ENCODE peak calls at places on chromosomes 1 and 21, in four cellular contexts. One of them, this sample, is unnamed.

GRCh38 chr1:25795227-25795626 is 4.8 kb upstream of the SELENON start:
- DNase-seq in AG10803: no peak
- DNase-seq in lower leg skin: no peak
- DNase-seq in CD4-positive, alpha-beta T cell: no peak
- DNase-seq in this sample: no peak

GRCh38 chr1:185821612-185822385 is 87.6 kb downstream of the HMCN1 start:
- DNase-seq in AG10803: no peak
- DNase-seq in lower leg skin: no peak
- DNase-seq in CD4-positive, alpha-beta T cell: no peak
- DNase-seq in this sample: no peak

GRCh38 chr1:162070825-162071224 is 1.3 kb downstream of the NOS1AP start:
- DNase-seq in AG10803: no peak
- DNase-seq in lower leg skin: no peak
- DNase-seq in CD4-positive, alpha-beta T cell: no peak
- DNase-seq in this sample: no peak

GRCh38 chr1:154849645-154850131 is 20.4 kb downstream of the KCNN3 start:
- DNase-seq in AG10803: no peak
- DNase-seq in lower leg skin: no peak
- DNase-seq in CD4-positive, alpha-beta T cell: no peak
- DNase-seq in this sample: no peak

GRCh38 chr1:118160825-118161224 is 24.2 kb downstream of the SPAG17 start:
- DNase-seq in AG10803: peak; percentile 28
- DNase-seq in lower leg skin: no peak
- DNase-seq in CD4-positive, alpha-beta T cell: no peak
- DNase-seq in this sample: no peak

GRCh38 chr1:39671433-39671792 is 494 bp downstream of the NT5C1A start:
- DNase-seq in AG10803: no peak
- DNase-seq in lower leg skin: no peak
- DNase-seq in CD4-positive, alpha-beta T cell: no peak
- DNase-seq in this sample: no peak

GRCh38 chr21:26572668-26573381 is at the start of gene CYYR1:
- DNase-seq in AG10803: peak; percentile 5
- DNase-seq in lower leg skin: peak; percentile 86
- DNase-seq in CD4-positive, alpha-beta T cell: no peak
- DNase-seq in this sample: no peak

GRCh38 chr1:235011064-235011598 is 117.5 kb downstream of the TOMM20 start:
- DNase-seq in AG10803: no peak
- DNase-seq in lower leg skin: peak; percentile 79
- DNase-seq in CD4-positive, alpha-beta T cell: peak; percentile 19
- DNase-seq in this sample: no peak

GRCh38 chr1:202126426-202126825 is 3.7 kb downstream of the GPR37L1 start:
- DNase-seq in AG10803: no peak
- DNase-seq in lower leg skin: no peak
- DNase-seq in CD4-positive, alpha-beta T cell: no peak
- DNase-seq in this sample: no peak

GRCh38 chr1:32748348-32748747 is 45.8 kb upstream of the SYNC start:
- DNase-seq in AG10803: no peak
- DNase-seq in lower leg skin: no peak
- DNase-seq in CD4-positive, alpha-beta T cell: no peak
- DNase-seq in this sample: no peak

GRCh38 chr1:101079341-101079740 is 53.8 kb upstream of the DPH5 start:
- DNase-seq in AG10803: no peak
- DNase-seq in lower leg skin: no peak
- DNase-seq in CD4-positive, alpha-beta T cell: no peak
- DNase-seq in this sample: no peak

GRCh38 chr1:196144588-196144987 is 463.7 kb downstream of the KCNT2 start:
- DNase-seq in AG10803: no peak
- DNase-seq in lower leg skin: no peak
- DNase-seq in CD4-positive, alpha-beta T cell: no peak
- DNase-seq in this sample: no peak

GRCh38 chr1:38238294-38238693 is 191.7 kb upstream of the POU3F1 start:
- DNase-seq in AG10803: no peak
- DNase-seq in lower leg skin: no peak
- DNase-seq in CD4-positive, alpha-beta T cell: no peak
- DNase-seq in this sample: no peak

GRCh38 chr21:45747802-45748445 is 104.4 kb downstream of the PCBP3 start:
- DNase-seq in AG10803: peak; percentile 55
- DNase-seq in lower leg skin: peak; percentile 80
- DNase-seq in CD4-positive, alpha-beta T cell: no peak
- DNase-seq in this sample: no peak

GRCh38 chr1:36091698-36092097 is 3.0 kb downstream of the ADPRS start:
- DNase-seq in AG10803: no peak
- DNase-seq in lower leg skin: peak; percentile 79
- DNase-seq in CD4-positive, alpha-beta T cell: no peak
- DNase-seq in this sample: no peak

GRCh38 chr1:75615664-75616435 is 4.9 kb upstream of the SLC44A5 start:
- DNase-seq in AG10803: peak; percentile 34
- DNase-seq in lower leg skin: peak; percentile 80
- DNase-seq in CD4-positive, alpha-beta T cell: no peak
- DNase-seq in this sample: no peak

GRCh38 chr1:156090822-156091188 is 8.5 kb upstream of the MEX3A start:
- DNase-seq in AG10803: peak; percentile 66
- DNase-seq in lower leg skin: peak; percentile 97
- DNase-seq in CD4-positive, alpha-beta T cell: peak; percentile 88
- DNase-seq in this sample: no peak

GRCh38 chr1:24893431-24893830 is 36.6 kb downstream of the RUNX3 start:
- DNase-seq in AG10803: no peak
- DNase-seq in lower leg skin: peak; percentile 13
- DNase-seq in CD4-positive, alpha-beta T cell: no peak
- DNase-seq in this sample: no peak

GRCh38 chr1:32221980-32222751 is at the start of the genes EIF3I and TMEM234:
- DNase-seq in AG10803: peak; percentile 91
- DNase-seq in lower leg skin: peak; percentile 99
- DNase-seq in CD4-positive, alpha-beta T cell: peak; percentile 81
- DNase-seq in this sample: peak; percentile 61

GRCh38 chr1:197619008-197619640 is 156.2 kb downstream of the DENND1B start:
- DNase-seq in AG10803: peak; percentile 49
- DNase-seq in lower leg skin: no peak
- DNase-seq in CD4-positive, alpha-beta T cell: no peak
- DNase-seq in this sample: no peak
- TF ChIP-seq CTCF in AG10803: peak; percentile 55
- TF ChIP-seq CTCF in lower leg skin: no peak
- TF ChIP-seq CTCF in CD4-positive, alpha-beta T cell: peak; percentile 29
- TF ChIP-seq CTCF in this sample: peak; percentile 34

DNA sequence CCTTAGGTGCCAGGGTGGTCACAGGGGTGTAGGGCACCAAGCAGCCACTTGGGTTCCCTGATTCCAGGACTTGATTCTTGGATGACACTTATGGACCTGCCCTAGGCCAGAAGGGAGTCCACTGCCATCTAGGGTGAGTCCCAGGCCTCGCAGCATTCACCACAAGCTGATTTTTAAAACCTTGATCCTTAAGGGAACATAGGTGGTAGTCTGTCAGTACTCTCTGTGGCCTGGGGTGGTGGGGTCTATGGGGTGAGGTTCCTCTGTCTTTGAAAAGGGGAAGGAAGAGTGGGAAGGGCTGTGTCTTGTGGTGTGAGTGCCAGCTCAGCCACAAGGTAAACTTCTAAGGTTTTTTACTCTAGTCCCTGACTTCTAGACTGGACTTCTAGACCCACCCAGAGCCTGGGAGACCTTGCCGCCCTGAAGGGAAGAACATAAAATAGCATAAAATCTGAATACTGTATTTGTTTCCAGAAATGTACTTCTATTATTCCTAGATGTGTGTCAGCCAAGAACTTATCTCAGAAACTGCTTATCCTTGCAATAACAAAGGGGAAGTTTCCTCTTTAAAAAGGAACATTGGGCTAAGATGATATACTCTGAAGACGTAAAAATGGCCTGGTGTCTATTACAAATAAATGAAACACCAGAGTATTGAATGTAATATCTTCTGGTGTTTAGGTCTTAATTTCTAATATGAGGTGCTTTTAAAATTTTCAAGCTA is 757.3 kb downstream of the LTN1 start:
- DNase-seq in AG10803: no peak
- DNase-seq in lower leg skin: peak; percentile 76
- DNase-seq in CD4-positive, alpha-beta T cell: no peak
- DNase-seq in this sample: no peak
- TF ChIP-seq CTCF in AG10803: peak; percentile 6
- TF ChIP-seq CTCF in lower leg skin: no peak
- TF ChIP-seq CTCF in CD4-positive, alpha-beta T cell: no peak
- TF ChIP-seq CTCF in this sample: peak; percentile 9

GRCh38 chr1:96236156-96236739 is 485.3 kb upstream of the PTBP2 start:
- DNase-seq in AG10803: peak; percentile 70
- DNase-seq in lower leg skin: no peak
- DNase-seq in CD4-positive, alpha-beta T cell: no peak
- DNase-seq in this sample: peak; percentile 16
- TF ChIP-seq CTCF in AG10803: peak; percentile 74
- TF ChIP-seq CTCF in lower leg skin: no peak
- TF ChIP-seq CTCF in CD4-positive, alpha-beta T cell: no peak
- TF ChIP-seq CTCF in this sample: peak; percentile 56

DNA sequence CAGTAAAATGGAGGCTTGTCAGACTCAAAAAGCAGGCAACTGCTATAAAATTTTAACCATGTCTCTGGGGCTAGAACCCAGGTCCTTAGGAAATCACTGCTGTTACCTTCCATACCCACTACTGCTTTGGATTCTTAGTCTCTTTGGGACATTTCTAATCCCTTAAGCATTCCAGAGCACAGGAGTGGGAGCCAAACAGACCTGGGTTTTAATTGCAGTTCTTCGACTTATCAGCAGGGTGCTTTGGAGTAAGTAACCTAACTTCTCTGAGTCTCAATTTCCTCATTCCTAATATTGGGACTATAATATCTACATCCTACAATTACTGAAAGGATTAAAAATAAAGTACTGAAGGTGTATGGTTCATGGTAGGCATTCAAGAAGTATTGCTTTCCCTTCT is 161.0 kb upstream of the BEND5 start:
- DNase-seq in AG10803: no peak
- DNase-seq in lower leg skin: no peak
- DNase-seq in CD4-positive, alpha-beta T cell: no peak
- DNase-seq in this sample: no peak
- TF ChIP-seq CTCF in AG10803: no peak
- TF ChIP-seq CTCF in lower leg skin: no peak
- TF ChIP-seq CTCF in CD4-positive, alpha-beta T cell: no peak
- TF ChIP-seq CTCF in this sample: no peak

GRCh38 chr1:62275095-62275494 is 44.1 kb downstream of the KANK4 start:
- DNase-seq in AG10803: peak; percentile 53
- DNase-seq in lower leg skin: no peak
- DNase-seq in CD4-positive, alpha-beta T cell: no peak
- DNase-seq in this sample: no peak

GRCh38 chr1:62271137-62271536 is 48.1 kb downstream of the KANK4 start:
- DNase-seq in AG10803: no peak
- DNase-seq in lower leg skin: no peak
- DNase-seq in CD4-positive, alpha-beta T cell: no peak
- DNase-seq in this sample: no peak

GRCh38 chr1:62271932-62272728 is 47.1 kb downstream of the KANK4 start:
- DNase-seq in AG10803: peak; percentile 51
- DNase-seq in lower leg skin: no peak
- DNase-seq in CD4-positive, alpha-beta T cell: peak; percentile 21
- DNase-seq in this sample: no peak

GRCh38 chr1:62274496-62274895 is 44.7 kb downstream of the KANK4 start:
- DNase-seq in AG10803: no peak
- DNase-seq in lower leg skin: no peak
- DNase-seq in CD4-positive, alpha-beta T cell: no peak
- DNase-seq in this sample: no peak

DNA sequence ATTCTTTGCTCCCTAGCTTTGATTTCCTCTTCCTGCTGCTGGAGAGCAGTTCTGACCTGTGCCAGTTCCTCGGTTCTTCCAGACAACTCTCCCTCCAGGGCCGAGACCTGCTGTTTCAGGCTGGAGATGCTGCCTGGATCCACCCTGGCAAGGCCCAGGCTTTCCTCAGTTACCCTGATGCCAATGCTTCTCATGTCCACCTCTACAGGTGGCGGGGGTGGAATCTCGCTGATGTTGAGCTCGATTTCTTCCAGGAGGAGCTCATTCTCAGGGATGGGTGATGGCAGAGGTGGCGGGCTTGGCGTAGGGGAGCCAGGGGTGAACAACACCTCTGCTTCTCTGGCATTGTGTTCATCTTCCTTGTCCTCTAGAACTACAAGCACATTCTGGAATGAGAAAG is 45.3 kb downstream of the KANK4 start:
- DNase-seq in AG10803: no peak
- DNase-seq in lower leg skin: no peak
- DNase-seq in CD4-positive, alpha-beta T cell: no peak
- DNase-seq in this sample: no peak
- TF ChIP-seq CTCF in AG10803: no peak
- TF ChIP-seq CTCF in lower leg skin: no peak
- TF ChIP-seq CTCF in CD4-positive, alpha-beta T cell: no peak
- TF ChIP-seq CTCF in this sample: no peak